ENCODE peak calls at places on chromosomes 2 and 18, in five cellular contexts. K is activated T-cell treated with anti-CD3 and anti-CD28 coated beads, Interleukin-2, amount 50 U/mL, for 72 hours; S is CD8-positive, alpha-beta T cell; O is kidney epithelial cell; Y is T-helper 17 cell. W is an unnamed sample.

GRCh38 chr18:79546781-79547272 is 132.8 kb upstream of the CTDP1 start:
- DNase-seq in Y (no peak), O (no peak), S (no peak), K (no peak), W (no peak)

GRCh38 chr2:29223851-29224692 is 108.9 kb downstream of the CLIP4 start:
- DNase-seq in S (no peak), O (no peak), Y (no peak), K (no peak), W (no peak)

GRCh38 chr2:142827170-142827569 is 50.3 kb upstream of the KYNU start:
- DNase-seq in O (no peak), K (no peak), Y (no peak), S (no peak), W (no peak)

GRCh38 chr2:187884003-187884402 is 329.8 kb upstream of the TFPI start:
- DNase-seq in K (no peak), Y (no peak), S (no peak), O (no peak), W (no peak)

GRCh38 chr2:142325870-142326269 is 195.1 kb upstream of the LRP1B start:
- DNase-seq in S (no peak), Y (no peak), O (no peak), K (no peak), W (no peak)

GRCh38 chr18:48918660-48919415 is 31.9 kb downstream of the SMAD7 start:
- DNase-seq in K (no peak), S (no peak), O (no peak), Y (no peak), W (no peak)

GRCh38 chr2:11553661-11554429 is 20.0 kb downstream of the GREB1 start:
- DNase-seq in O (peak; percentile 42), K (no peak), S (no peak), Y (no peak), W (no peak)

GRCh38 chr2:70552501-70553333 is 909 bp downstream of the TGFA start:
- DNase-seq in S (peak; percentile 18), K (peak; percentile 12), O (no peak), Y (no peak), W (no peak)

GRCh38 chr2:139271149-139271548 is 491.0 kb upstream of the NXPH2 start:
- DNase-seq in O (no peak), K (no peak), Y (no peak), S (no peak), W (no peak)

GRCh38 chr2:215808194-215808593 is 205.2 kb downstream of the MREG start:
- DNase-seq in K (no peak), S (no peak), O (no peak), Y (no peak), W (no peak)

GRCh38 chr18:23825978-23826405 is 136.7 kb downstream of the LAMA3 start:
- DNase-seq in O (peak; percentile 94), K (no peak), Y (no peak), S (no peak), W (no peak)

GRCh38 chr2:238743243-238744068 is 104.4 kb upstream of the TWIST2 start:
- DNase-seq in O (peak; percentile 9), S (no peak), Y (no peak), K (no peak), W (no peak)

GRCh38 chr18:1036926-1037325 is 132.3 kb downstream of the ADCYAP1 start:
- DNase-seq in O (no peak), Y (no peak), S (no peak), K (no peak), W (no peak)

GRCh38 chr2:67259581-67260347 is 137.4 kb upstream of the ETAA1 start:
- DNase-seq in O (peak; percentile 65), Y (no peak), K (no peak), S (no peak), W (no peak)

GRCh38 chr18:72107647-72108046 is 436.5 kb downstream of the CBLN2 start:
- DNase-seq in Y (no peak), O (no peak), K (no peak), S (no peak), W (no peak)

GRCh38 chr2:105387225-105387624 is 11.6 kb downstream of the FHL2 start:
- DNase-seq in K (no peak), O (no peak), S (no peak), Y (no peak), W (no peak)

GRCh38 chr2:214127178-214127970 is 283.5 kb upstream of the VWC2L start:
- DNase-seq in O (no peak), K (no peak), Y (no peak), S (no peak), W (no peak)

GRCh38 chr2:38146917-38147307 is 71.0 kb upstream of the CYP1B1 start:
- DNase-seq in O (peak; percentile 96), K (peak; percentile 14), S (no peak), Y (no peak), W (no peak)

GRCh38 chr18:5851998-5852397 is 43.3 kb downstream of the TMEM200C start:
- DNase-seq in O (no peak), Y (no peak), S (no peak), K (no peak), W (no peak)

GRCh38 chr2:68716948-68717661 is 17.5 kb upstream of the ARHGAP25 start:
- DNase-seq in K (peak; percentile 68), Y (no peak), O (no peak), S (no peak), W (peak; percentile 26)

GRCh38 chr2:192035731-192036442 is 158.8 kb downstream of the TMEFF2 start:
- DNase-seq in K (no peak), S (no peak), O (no peak), Y (no peak), W (no peak)

GRCh38 chr2:46334389-46335345 is 37.5 kb downstream of the EPAS1 start:
- DNase-seq in S (no peak), K (no peak), O (peak; percentile 67), Y (no peak), W (no peak)

GRCh38 chr2:191607101-191607500 is 70.8 kb upstream of the NABP1 start:
- DNase-seq in Y (no peak), O (no peak), K (no peak), S (no peak), W (no peak)

GRCh38 chr2:42040643-42041277 is 7.1 kb upstream of the PKDCC start:
- DNase-seq in Y (no peak), S (no peak), O (no peak), K (no peak), W (no peak)

GRCh38 chr2:241858206-241859016 is at the start of gene PDCD1:
- DNase-seq in O (no peak), Y (no peak), S (peak; percentile 55), K (peak; percentile 77), W (no peak)